ENCODE peak calls at places on chromosome 5, in seven cellular contexts. H, S, I, Q, E, R and U are unnamed samples.

GRCh38 chr5:86749841-86750240 is 132.1 kb downstream of the COX7C start:
- DNase-seq in S (no peak), H (no peak), I (no peak), R (no peak), Q (no peak), E (no peak), U (no peak)

GRCh38 chr5:5313081-5313736 is 109.3 kb upstream of the ICE1 start:
- DNase-seq in Q (peak), H (no peak), R (no peak), E (no peak), I (no peak), S (no peak), U (no peak)

GRCh38 chr5:164573397-164573796 is 1068.0 kb downstream of the MAT2B start:
- DNase-seq in S (no peak), R (no peak), I (no peak), H (no peak), E (no peak), Q (no peak), U (no peak)

GRCh38 chr5:117760114-117760513 is 1185.5 kb upstream of the SEMA6A start:
- DNase-seq in S (no peak), R (no peak), I (no peak), Q (no peak), H (no peak), E (no peak), U (no peak)

GRCh38 chr5:76303917-76304316 is 99.2 kb upstream of the IQGAP2 start:
- DNase-seq in E (no peak), I (no peak), H (no peak), Q (no peak), S (peak), R (no peak), U (peak)

GRCh38 chr5:128201065-128201926 is 117.7 kb downstream of the SLC12A2 start:
- DNase-seq in R (peak), H (no peak), Q (peak), S (no peak), E (peak), I (peak), U (peak)

GRCh38 chr5:154059039-154059430 is 20.3 kb downstream of the MFAP3 start:
- DNase-seq in Q (no peak), E (no peak), R (no peak), I (no peak), S (no peak), H (no peak), U (no peak)

GRCh38 chr5:151080620-151081425 is at the start of gene TNIP1:
- DNase-seq in S (no peak), Q (peak), E (peak), R (peak), H (peak), I (peak), U (peak)

GRCh38 chr5:95822038-95822407 is 503 bp downstream of the GLRX start:
- DNase-seq in R (peak), I (peak), Q (no peak), H (no peak), S (no peak), E (no peak), U (no peak)

GRCh38 chr5:60184599-60184998 is 291.1 kb upstream of the PDE4D start:
- DNase-seq in I (no peak), R (no peak), E (no peak), Q (no peak), H (no peak), S (no peak), U (no peak)

GRCh38 chr5:38593959-38594358 is 37.5 kb upstream of the LIFR start:
- DNase-seq in R (no peak), H (no peak), Q (no peak), I (no peak), E (no peak), S (no peak), U (no peak)

GRCh38 chr5:114467141-114467540 is 105.3 kb downstream of the KCNN2 start:
- DNase-seq in I (no peak), E (no peak), Q (no peak), S (no peak), R (no peak), H (no peak), U (no peak)

GRCh38 chr5:132812949-132813598 is at the start of gene SOWAHA:
- DNase-seq in S (no peak), E (no peak), R (no peak), I (no peak), H (no peak), Q (no peak), U (peak)

DNA sequence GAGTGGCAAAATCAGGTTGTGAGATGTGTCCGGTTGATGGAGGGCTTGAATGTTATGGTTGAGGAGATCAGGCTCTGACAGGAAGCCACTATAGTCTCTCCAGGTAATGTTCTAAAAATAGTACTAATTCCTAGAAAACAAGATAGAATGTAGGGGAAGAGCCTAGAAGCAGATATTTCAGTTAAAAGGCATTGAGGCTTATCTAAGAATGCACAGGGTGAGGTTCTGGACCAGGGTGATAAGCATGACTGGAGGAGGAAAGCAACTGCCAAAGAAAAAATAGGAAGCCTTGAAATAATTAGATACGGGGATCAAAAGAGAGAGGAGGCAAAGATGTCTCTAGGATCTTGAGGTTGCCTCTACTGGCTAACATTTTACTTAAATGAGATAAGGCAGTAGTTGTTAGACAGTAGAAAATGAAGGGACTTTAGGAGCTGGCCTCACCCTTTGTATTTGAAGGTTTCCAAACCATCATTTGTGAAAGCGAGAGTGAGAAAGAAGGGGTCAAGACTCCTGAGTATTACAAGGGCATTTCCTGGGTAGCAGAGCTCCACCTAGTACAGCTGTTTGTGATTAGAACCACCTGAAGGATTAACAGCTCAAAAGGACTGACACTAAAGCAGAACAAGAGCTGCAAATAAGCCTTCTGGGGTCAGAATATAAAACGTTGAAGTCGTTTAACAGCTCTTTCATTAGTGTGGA is 15.4 kb upstream of the ARL15 start:
- DNase-seq in Q (no peak), R (peak), I (no peak), S (no peak), H (no peak), E (no peak), U (no peak)
- TF ChIP-seq JUND in Q (no peak), R (peak), I (no peak), S (no peak), H (no peak), E (no peak), U (no peak)

GRCh38 chr5:139149477-139150199 is 48.5 kb downstream of the SIL1 start:
- DNase-seq in S (no peak), Q (no peak), I (no peak), E (no peak), R (no peak), H (no peak), U (no peak)
- TF ChIP-seq JUND in S (no peak), Q (no peak), I (no peak), E (no peak), R (peak), H (no peak), U (no peak)

DNA sequence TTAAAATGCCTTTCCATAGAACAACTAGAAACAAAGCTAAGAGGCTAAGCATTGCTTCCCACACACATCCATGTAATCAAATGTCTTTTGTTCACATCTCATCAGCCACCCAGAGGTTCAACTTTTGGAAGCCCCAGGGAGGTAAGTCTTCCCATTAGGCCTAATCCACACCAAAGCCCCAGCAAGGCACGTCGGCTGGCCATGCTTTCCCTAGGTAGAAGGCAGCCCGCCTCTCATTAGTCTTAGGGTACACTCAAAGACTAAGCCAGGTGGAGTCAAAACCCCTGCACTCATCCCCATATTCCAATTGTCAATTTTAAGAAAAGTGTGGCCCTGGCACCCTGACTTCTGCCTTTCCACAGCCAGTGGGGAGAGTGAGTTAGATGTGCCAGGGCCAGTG is 87.9 kb downstream of the ATPSCKMT start:
- DNase-seq in Q (no peak), R (no peak), H (no peak), S (no peak), I (no peak), E (no peak), U (no peak)
- TF ChIP-seq JUND in Q (no peak), R (no peak), H (no peak), S (no peak), I (no peak), E (no peak), U (no peak)

DNA sequence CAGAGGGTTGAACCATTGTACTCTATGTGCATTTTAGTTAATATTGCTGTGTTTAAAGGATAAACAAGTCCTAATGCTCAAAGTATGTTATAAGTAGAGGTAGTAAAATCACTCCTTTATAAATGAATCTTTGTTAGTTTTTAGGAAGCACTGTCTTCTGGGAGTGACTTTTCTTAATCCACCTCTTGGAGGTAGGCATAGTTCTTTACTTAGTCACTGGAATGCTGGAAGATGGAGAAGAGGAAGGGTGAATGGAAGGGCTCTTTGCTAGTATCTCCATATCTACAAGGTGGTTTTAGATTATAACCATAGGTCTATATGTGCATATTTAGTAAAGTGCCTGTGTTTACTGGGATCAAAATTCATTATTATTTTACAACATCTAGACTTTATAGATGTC is 332.5 kb downstream of the NPR3 start:
- DNase-seq in S (no peak), Q (no peak), I (no peak), R (no peak), H (no peak), E (no peak), U (no peak)
- TF ChIP-seq JUND in S (no peak), Q (no peak), I (no peak), R (no peak), H (no peak), E (no peak), U (no peak)

DNA sequence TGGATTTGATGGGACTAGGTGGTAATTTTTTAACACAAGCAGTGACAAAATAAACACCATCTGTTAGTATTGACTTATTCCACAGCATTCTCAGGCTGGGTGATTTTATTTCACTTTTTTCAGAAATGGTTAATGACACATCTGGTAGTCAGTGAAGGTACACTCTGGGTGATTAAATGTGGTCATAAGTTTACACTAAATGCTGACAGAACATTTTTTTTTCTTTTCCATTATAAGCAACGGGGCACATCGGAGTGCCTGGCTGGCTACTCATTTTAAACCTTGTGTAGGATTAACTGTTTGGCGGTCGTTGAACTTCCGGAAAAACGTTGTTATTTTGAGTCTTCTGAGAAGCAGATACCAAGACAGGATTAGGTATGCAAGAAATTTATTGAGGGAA is 602.7 kb upstream of the WWC1 start:
- DNase-seq in H (no peak), E (no peak), R (no peak), S (no peak), Q (no peak), I (no peak), U (no peak)
- TF ChIP-seq JUND in H (no peak), E (no peak), R (no peak), S (no peak), Q (no peak), I (no peak), U (no peak)

DNA sequence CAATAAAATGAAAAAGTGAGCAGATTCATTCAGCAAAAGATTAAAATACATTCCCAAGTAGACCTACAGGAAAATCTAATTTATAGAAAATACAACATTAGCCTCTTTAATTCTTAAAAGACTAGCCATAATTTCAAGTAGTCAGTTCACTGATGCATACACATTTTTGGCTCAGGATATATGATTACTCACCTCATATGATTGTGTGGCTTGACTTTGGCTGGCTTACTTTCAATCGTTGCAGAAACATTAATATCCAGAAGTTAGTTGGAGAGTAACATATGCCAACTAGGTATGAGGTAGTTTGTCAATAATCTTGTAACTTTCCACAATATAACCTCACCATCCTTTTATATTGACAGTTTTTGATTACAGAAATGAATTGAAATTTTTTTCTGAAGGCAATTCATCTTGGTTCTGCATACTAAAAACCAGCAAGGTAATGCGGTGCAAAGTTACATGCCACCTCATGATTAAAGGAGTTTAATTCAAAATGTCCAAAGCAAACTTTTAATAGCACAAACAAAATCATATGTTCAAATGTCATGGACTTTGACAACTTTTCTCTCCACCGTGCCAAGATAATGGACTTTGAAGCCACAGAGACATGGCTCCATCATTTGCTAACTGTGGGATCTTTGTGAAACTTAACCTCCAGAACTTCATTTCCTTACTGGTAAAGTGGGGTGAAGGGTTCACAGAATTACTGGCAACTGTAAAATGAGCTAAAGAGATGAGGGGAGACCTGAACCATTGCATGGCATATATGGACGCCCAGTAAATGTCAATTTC is 76.6 kb upstream of the PAM start:
- DNase-seq in Q (no peak), I (no peak), E (no peak), R (no peak), H (no peak), S (no peak), U (no peak)
- TF ChIP-seq JUND in Q (no peak), I (peak), E (no peak), R (no peak), H (no peak), S (no peak), U (no peak)

DNA sequence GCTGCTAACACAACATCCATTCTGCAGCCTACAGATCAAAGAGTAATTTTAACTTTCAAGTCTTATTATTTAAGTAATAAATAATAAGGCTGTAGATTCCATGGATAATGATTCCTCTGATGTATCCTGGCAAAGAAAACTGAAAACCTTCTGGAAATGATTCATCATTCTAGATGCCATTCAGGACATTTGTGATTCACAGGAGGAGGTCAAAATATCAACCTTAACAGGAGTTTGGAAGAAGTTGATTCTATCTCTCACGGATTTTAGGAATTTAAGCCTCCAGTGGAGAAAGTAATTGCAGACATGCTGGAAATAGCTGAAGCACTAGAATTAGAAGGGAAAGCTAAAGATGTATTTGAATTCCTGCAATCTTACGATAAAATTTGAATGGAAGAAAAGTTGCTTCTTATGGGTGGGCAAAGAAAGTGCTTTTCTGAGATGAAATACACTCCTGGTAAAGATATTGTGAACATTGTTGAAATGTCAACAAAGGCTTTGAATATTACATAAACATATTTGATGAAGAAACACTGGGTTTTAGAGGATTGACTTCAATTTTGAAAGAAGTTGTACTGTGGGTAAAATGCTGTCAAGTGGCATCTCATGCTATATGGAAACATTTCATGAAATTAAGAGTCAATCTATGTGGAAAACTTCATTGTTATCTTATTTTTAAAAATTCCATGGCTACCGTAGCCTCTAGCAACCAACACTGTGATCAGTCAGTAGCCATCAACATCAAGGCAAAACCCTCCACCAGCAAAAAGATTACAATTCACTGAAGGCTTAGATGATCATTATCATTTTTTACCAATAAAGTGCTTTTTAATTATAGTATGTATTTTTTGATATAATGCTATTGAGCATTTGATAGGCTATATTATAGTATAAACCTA is 1141.0 kb downstream of the CDH12 start:
- DNase-seq in E (no peak), Q (no peak), I (no peak), H (no peak), S (no peak), R (no peak), U (peak)
- TF ChIP-seq JUND in E (no peak), Q (no peak), I (no peak), H (no peak), S (no peak), R (no peak), U (no peak)